ENCODE peak calls at places on chromosomes 5 and 9, in seven cellular contexts. P is A549, J is H1, X is IMR-90, G is SK-N-SH, D is K562, K is GM12878. A is an unnamed sample.

GRCh38 chr5:110549301-110549700 is 177.2 kb downstream of the TMEM232 start:
- DNase-seq in P (no peak), J (no peak), X (no peak), G (no peak), D (no peak), K (no peak), A (no peak)

GRCh38 chr9:89657765-89658164 is 53.0 kb downstream of the GADD45G start:
- DNase-seq in P (no peak), J (no peak), X (no peak), G (no peak), D (no peak), K (no peak), A (no peak)

GRCh38 chr9:81052846-81053245 is 636.5 kb downstream of the TLE1 start:
- DNase-seq in P (no peak), J (no peak), X (peak; percentile 71), G (no peak), D (no peak), K (no peak), A (no peak)

GRCh38 chr9:33748633-33749304 is 46.6 kb upstream of the PRSS3 start:
- DNase-seq in P (no peak), J (no peak), X (no peak), G (no peak), D (no peak), K (no peak), A (no peak)

GRCh38 chr5:115842089-115842881 is 550 bp downstream of the AP3S1 start:
- DNase-seq in P (peak; percentile 79), J (no peak), X (no peak), G (peak; percentile 90), D (no peak), K (no peak), A (peak; percentile 65)

GRCh38 chr5:97297063-97297715 is 114.1 kb upstream of the RIOK2 start:
- DNase-seq in P (peak; percentile 31), J (peak; percentile 21), X (peak; percentile 23), G (peak; percentile 32), D (no peak), K (peak; percentile 11), A (peak; percentile 70)

GRCh38 chr5:140575309-140575708 is 10.7 kb downstream of the SLC35A4 start:
- DNase-seq in P (peak; percentile 61), J (no peak), X (peak; percentile 26), G (no peak), D (peak; percentile 42), K (no peak), A (peak; percentile 76)

GRCh38 chr9:4422495-4422894 is 67.8 kb upstream of the SLC1A1 start:
- DNase-seq in P (no peak), J (no peak), X (no peak), G (no peak), D (no peak), K (no peak), A (no peak)

GRCh38 chr9:81634915-81635516 is 54.3 kb downstream of the TLE1 start:
- DNase-seq in P (peak; percentile 35), J (no peak), X (peak; percentile 79), G (no peak), D (no peak), K (no peak), A (peak; percentile 66)

GRCh38 chr5:64977779-64978178 is 209.0 kb downstream of the CWC27 start:
- DNase-seq in P (no peak), J (no peak), X (peak; percentile 26), G (no peak), D (no peak), K (no peak), A (no peak)

GRCh38 chr5:59873113-59873512 is 20.4 kb downstream of the PDE4D start:
- DNase-seq in P (peak; percentile 28), J (no peak), X (peak; percentile 74), G (no peak), D (no peak), K (no peak), A (no peak)

GRCh38 chr5:135130526-135131215 is 96.6 kb upstream of the PITX1 start:
- DNase-seq in P (no peak), J (no peak), X (peak; percentile 40), G (no peak), D (no peak), K (no peak), A (no peak)

GRCh38 chr9:126516936-126517750 is 96.6 kb upstream of the LMX1B start:
- DNase-seq in P (peak; percentile 32), J (no peak), X (peak; percentile 84), G (peak; percentile 80), D (no peak), K (no peak), A (peak; percentile 87)

GRCh38 chr9:21993893-21994525 is at the start of gene CDKN2A:
- DNase-seq in P (no peak), J (no peak), X (peak; percentile 31), G (peak; percentile 79), D (no peak), K (no peak), A (no peak)

GRCh38 chr5:33756481-33756880 is 135.3 kb downstream of the ADAMTS12 start:
- DNase-seq in P (no peak), J (no peak), X (no peak), G (no peak), D (no peak), K (no peak), A (no peak)

GRCh38 chr9:135896626-135897025 is 10.7 kb downstream of the CAMSAP1 start:
- DNase-seq in P (no peak), J (no peak), X (no peak), G (no peak), D (no peak), K (no peak), A (no peak)

GRCh38 chr5:13957032-13957645 is 12.7 kb upstream of the DNAH5 start:
- DNase-seq in P (peak; percentile 68), J (no peak), X (peak; percentile 78), G (peak; percentile 49), D (peak; percentile 40), K (no peak), A (peak; percentile 54)

GRCh38 chr9:92720807-92721535 is 43.7 kb downstream of the BICD2 start:
- DNase-seq in P (no peak), J (no peak), X (no peak), G (no peak), D (no peak), K (no peak), A (no peak)

GRCh38 chr9:4127873-4128272 is 172.0 kb downstream of the GLIS3 start:
- DNase-seq in P (no peak), J (no peak), X (no peak), G (no peak), D (no peak), K (no peak), A (no peak)

GRCh38 chr5:171137768-171138540 is 171.1 kb upstream of the TLX3 start:
- DNase-seq in P (peak; percentile 19), J (no peak), X (peak; percentile 89), G (no peak), D (no peak), K (no peak), A (no peak)

GRCh38 chr9:109975574-109976327 is 195.8 kb downstream of the PALM2AKAP2 start:
- DNase-seq in P (no peak), J (no peak), X (peak; percentile 91), G (no peak), D (no peak), K (no peak), A (no peak)

GRCh38 chr5:142110046-142110531 is 1.5 kb downstream of the NDFIP1 start:
- DNase-seq in P (peak; percentile 10), J (no peak), X (peak; percentile 59), G (peak; percentile 43), D (no peak), K (peak; percentile 9), A (peak; percentile 15)

GRCh38 chr5:160769264-160769663 is 82.7 kb downstream of the ATP10B start:
- DNase-seq in P (no peak), J (no peak), X (no peak), G (no peak), D (no peak), K (no peak), A (no peak)

GRCh38 chr9:121634800-121635261 is 16.6 kb upstream of the DAB2IP start:
- DNase-seq in P (peak; percentile 46), J (no peak), X (peak; percentile 13), G (peak; percentile 86), D (peak; percentile 63), K (no peak), A (peak; percentile 57)

GRCh38 chr9:34493972-34494535 is 28.7 kb downstream of the ENHO start:
- DNase-seq in P (peak; percentile 19), J (no peak), X (peak; percentile 53), G (no peak), D (peak; percentile 58), K (no peak), A (no peak)

GRCh38 chr9:133371261-133371711 is 4.6 kb downstream of the SURF4 start:
- DNase-seq in P (no peak), J (no peak), X (no peak), G (no peak), D (no peak), K (no peak), A (no peak)

GRCh38 chr5:169831331-169831730 is 149.0 kb downstream of the INSYN2B start:
- DNase-seq in P (no peak), J (no peak), X (peak; percentile 27), G (no peak), D (no peak), K (no peak), A (no peak)

GRCh38 chr5:80026841-80027240 is 8.3 kb upstream of the THBS4 start:
- DNase-seq in P (no peak), J (no peak), X (no peak), G (no peak), D (no peak), K (no peak), A (no peak)

GRCh38 chr5:178398856-178399722 is 166.5 kb upstream of the PHYKPL start:
- DNase-seq in P (no peak), J (no peak), X (no peak), G (peak; percentile 68), D (no peak), K (no peak), A (no peak)

GRCh38 chr9:89526667-89527066 is 28.8 kb upstream of the SEMA4D start:
- DNase-seq in P (no peak), J (no peak), X (no peak), G (no peak), D (no peak), K (no peak), A (no peak)

GRCh38 chr5:15737882-15738677 is 238.1 kb downstream of the FBXL7 start:
- DNase-seq in P (no peak), J (no peak), X (peak; percentile 17), G (no peak), D (no peak), K (no peak), A (no peak)
- TF ChIP-seq RFX5 in P (no peak), J (no peak), X (no peak), G (no peak), D (no peak), K (no peak), A (no peak)

GRCh38 chr9:137001857-137002645 is 5.7 kb upstream of the CLIC3 start:
- DNase-seq in P (no peak), J (no peak), X (no peak), G (no peak), D (no peak), K (no peak), A (peak; percentile 51)
- TF ChIP-seq RFX5 in P (no peak), J (no peak), X (no peak), G (no peak), D (no peak), K (no peak), A (no peak)

GRCh38 chr5:32098291-32098690 is 75.8 kb downstream of the GOLPH3 start:
- DNase-seq in P (no peak), J (no peak), X (no peak), G (peak; percentile 44), D (no peak), K (no peak), A (no peak)
- TF ChIP-seq RFX5 in P (no peak), J (no peak), X (no peak), G (no peak), D (no peak), K (no peak), A (no peak)

GRCh38 chr9:77403244-77403643 is 225.9 kb downstream of the VPS13A start:
- DNase-seq in P (no peak), J (no peak), X (peak; percentile 12), G (no peak), D (no peak), K (no peak), A (no peak)
- TF ChIP-seq RFX5 in P (no peak), J (no peak), X (no peak), G (no peak), D (no peak), K (no peak), A (no peak)